ENCODE peak calls at places on chromosome 16, in five cellular contexts. I is NCI-H1092 treated with DMSO at 0.1 percent for 48 hours; F is activated T-helper 1 cell treated with anti-CD3 and anti-CD28 coated beads, Interleukin-12 subunit alpha, Interleukin-12 subunit beta, Interleukin-2, Interleukin-4 antibody, amounts not matched to agents 30 ng/mL and 10 ng/mL and 1 ng/mL, durations not matched to agents 14 hours and 24 hours and 36 hours; T is posterior cingulate gyrus; M is DMS153. L is an unnamed sample.

GRCh38 chr16:30767767-30768465 is 5.8 kb downstream of the RNF40 start:
- DNase-seq in I (no peak), F (no peak), T (no peak), M (no peak), L (no peak)

GRCh38 chr16:49575352-49576172 is 202.0 kb downstream of the C16orf78 start:
- DNase-seq in I (no peak), F (no peak), T (no peak), M (no peak), L (peak; percentile 75)

GRCh38 chr16:84829168-84829965 is 9.6 kb downstream of the CRISPLD2 start:
- DNase-seq in I (no peak), F (no peak), T (no peak), M (no peak), L (peak; percentile 78)

GRCh38 chr16:60077791-60078280 is 1343.7 kb upstream of the GOT2 start:
- DNase-seq in I (no peak), F (no peak), T (no peak), M (no peak), L (no peak)

GRCh38 chr16:50229149-50229726 is 37.1 kb upstream of the ADCY7 start:
- DNase-seq in I (no peak), F (no peak), T (no peak), M (no peak), L (no peak)

GRCh38 chr16:2776500-2777139 is 460 bp downstream of the ELOB start:
- DNase-seq in I (no peak), F (peak; percentile 36), T (no peak), M (no peak), L (no peak)

GRCh38 chr16:85520853-85521736 is 92.0 kb upstream of the GSE1 start:
- DNase-seq in I (no peak), F (no peak), T (no peak), M (peak; percentile 34), L (no peak)

GRCh38 chr16:57577214-57577613 is 34.8 kb downstream of the ADGRG5 start:
- DNase-seq in I (no peak), F (no peak), T (no peak), M (no peak), L (no peak)

GRCh38 chr16:82845076-82845475 is 218.3 kb downstream of the CDH13 start:
- DNase-seq in I (no peak), F (no peak), T (no peak), M (no peak), L (no peak)